ENCODE peak calls at places on chromosomes 6 and 20, in ten cellular contexts. O is kidney epithelial cell; U is NCI-H774; V is endothelial cell of umbilical vein; L is activated CD4-positive, CD25-positive, alpha-beta regulatory T cell; Z is tibial artery; S is activated gamma-delta T cell treated with Interleukin-2 at 50 U/mL for 16 hours; W is mammary epithelial cell; H is substantia nigra; M is activated CD8-positive, alpha-beta memory T cell treated with anti-CD3 and anti-CD28 coated beads for 24 hours. T is an unnamed sample.

GRCh38 chr6:97392735-97393134 is 109.7 kb upstream of the MMS22L start:
- DNase-seq in O (no peak), U (no peak), V (no peak), L (no peak), Z (no peak), S (no peak), W (no peak), H (no peak), M (no peak), T (no peak)

GRCh38 chr6:6007311-6008113 is 787 bp upstream of the NRN1 start:
- DNase-seq in O (no peak), U (peak; percentile 49), V (peak; percentile 50), L (no peak), Z (no peak), S (no peak), W (peak; percentile 34), H (no peak), M (no peak), T (peak; percentile 51)

GRCh38 chr20:479487-479886 is 17.2 kb upstream of the TBC1D20 start:
- DNase-seq in O (no peak), U (no peak), V (peak; percentile 30), L (no peak), Z (no peak), S (no peak), W (no peak), H (no peak), M (no peak), T (peak; percentile 30)

GRCh38 chr20:41029150-41029872 is 689 bp downstream of the TOP1 start:
- DNase-seq in O (no peak), U (no peak), V (peak; percentile 54), L (no peak), Z (peak; percentile 35), S (peak; percentile 12), W (no peak), H (peak; percentile 16), M (peak; percentile 81), T (peak; percentile 39)

GRCh38 chr6:114000066-114000465 is 29.1 kb upstream of the HDAC2 start:
- DNase-seq in O (no peak), U (no peak), V (no peak), L (no peak), Z (no peak), S (no peak), W (peak; percentile 21), H (no peak), M (no peak), T (peak; percentile 4)

GRCh38 chr6:29696147-29697129 is 15.5 kb upstream of the ZFP57 start:
- DNase-seq in O (no peak), U (no peak), V (no peak), L (no peak), Z (no peak), S (no peak), W (peak; percentile 30), H (no peak), M (no peak), T (peak; percentile 23)

GRCh38 chr6:168217880-168218537 is 101.6 kb downstream of the DACT2 start:
- DNase-seq in O (no peak), U (peak; percentile 16), V (no peak), L (no peak), Z (no peak), S (no peak), W (no peak), H (no peak), M (no peak), T (no peak)

GRCh38 chr6:12806811-12807210 is 90.2 kb downstream of the PHACTR1 start:
- DNase-seq in O (no peak), U (no peak), V (no peak), L (no peak), Z (no peak), S (no peak), W (no peak), H (no peak), M (no peak), T (no peak)

GRCh38 chr6:160035693-160036330 is 66.9 kb downstream of the IGF2R start:
- DNase-seq in O (no peak), U (no peak), V (no peak), L (no peak), Z (no peak), S (no peak), W (no peak), H (no peak), M (no peak), T (no peak)

GRCh38 chr6:82866446-82866845 is 199.2 kb downstream of the UBE3D start:
- DNase-seq in O (no peak), U (no peak), V (peak; percentile 18), L (no peak), Z (no peak), S (no peak), W (no peak), H (no peak), M (no peak), T (no peak)

GRCh38 chr6:45663181-45664180 is 285.7 kb upstream of the SUPT3H start:
- DNase-seq in O (no peak), U (no peak), V (peak; percentile 42), L (no peak), Z (peak; percentile 47), S (peak; percentile 36), W (no peak), H (no peak), M (peak; percentile 81), T (peak; percentile 10)